ENCODE peak calls at places on chromosomes 12 and 14, in five cellular contexts. N, M, B, A and J are unnamed samples.

GRCh38 chr14:94115068-94115591 is 4.6 kb downstream of the IFI27 start:
- DNase-seq in N (no peak), B (no peak), A (no peak), M (peak; percentile 43), J (no peak)

GRCh38 chr12:27554421-27555186 is 30.6 kb downstream of the PPFIBP1 start:
- DNase-seq in A (no peak), B (peak; percentile 83), N (peak; percentile 43), M (no peak), J (no peak)

GRCh38 chr12:69580074-69580473 is 5.2 kb upstream of the CCT2 start:
- DNase-seq in N (no peak), M (no peak), A (no peak), B (no peak), J (no peak)

GRCh38 chr12:26631846-26632245 is 201.1 kb downstream of the ITPR2 start:
- DNase-seq in B (no peak), M (no peak), N (peak; percentile 30), A (no peak), J (no peak)

GRCh38 chr12:53676715-53677611 is 1.1 kb upstream of the ATP5MC2 start:
- DNase-seq in N (peak; percentile 38), B (peak; percentile 82), A (no peak), M (no peak), J (no peak)

GRCh38 chr14:104353221-104353920 is 215.0 kb downstream of the KIF26A start:
- DNase-seq in A (no peak), B (peak; percentile 62), M (peak; percentile 67), N (no peak), J (no peak)

GRCh38 chr12:1839464-1839863 is 19.1 kb downstream of the LRTM2 start:
- DNase-seq in A (no peak), N (no peak), M (no peak), B (no peak), J (no peak)

GRCh38 chr14:53619625-53620324 is 336.9 kb downstream of the BMP4 start:
- DNase-seq in N (peak; percentile 13), B (no peak), A (peak; percentile 43), M (no peak), J (peak; percentile 36)

GRCh38 chr12:124506145-124506831 is 61.1 kb downstream of the NCOR2 start:
- DNase-seq in A (no peak), M (no peak), N (no peak), B (peak; percentile 95), J (no peak)

GRCh38 chr14:92389598-92390126 is 66.7 kb downstream of the SLC24A4 start:
- DNase-seq in B (no peak), M (no peak), N (no peak), A (no peak), J (no peak)

GRCh38 chr12:131418884-131419283 is 292.0 kb upstream of the SFSWAP start:
- DNase-seq in M (no peak), A (no peak), B (no peak), N (no peak), J (no peak)

GRCh38 chr12:71661977-71662522 is 1.6 kb downstream of the ZFC3H1 start:
- DNase-seq in A (peak; percentile 46), B (no peak), N (peak; percentile 42), M (no peak), J (peak; percentile 31)

GRCh38 chr12:72075401-72075800 is 136.8 kb downstream of the TPH2 start:
- DNase-seq in N (no peak), B (no peak), M (no peak), A (no peak), J (no peak)

GRCh38 chr14:103206023-103206481 is 82.8 kb downstream of the TNFAIP2 start:
- DNase-seq in A (no peak), M (no peak), B (no peak), N (no peak), J (no peak)

GRCh38 chr14:61498303-61498702 is 176.9 kb downstream of the PRKCH start:
- DNase-seq in M (no peak), B (no peak), N (no peak), A (no peak), J (no peak)

GRCh38 chr12:69662764-69663163 is 36.3 kb downstream of the BEST3 start:
- DNase-seq in B (no peak), A (no peak), N (no peak), M (no peak), J (no peak)

GRCh38 chr12:53601296-53601847 is 24.8 kb downstream of the ATF7 start:
- DNase-seq in B (no peak), N (no peak), M (no peak), A (no peak), J (no peak)

GRCh38 chr12:132141976-132142678 is 2.0 kb downstream of the DDX51 start:
- DNase-seq in M (no peak), A (no peak), B (peak; percentile 73), N (no peak), J (no peak)

GRCh38 chr12:75705749-75706719 is 194.6 kb upstream of the KRR1 start:
- DNase-seq in N (peak; percentile 92), B (no peak), M (no peak), A (peak; percentile 69), J (peak; percentile 90)

GRCh38 chr12:25009511-25010092 is 60.7 kb upstream of the BCAT1 start:
- DNase-seq in A (no peak), N (no peak), M (no peak), B (no peak), J (no peak)

GRCh38 chr14:100844846-100845245 is 18.9 kb downstream of the MEG3 start:
- DNase-seq in A (no peak), N (no peak), M (no peak), B (no peak), J (no peak)

GRCh38 chr12:14057895-14058294 is 76.5 kb upstream of the GRIN2B start:
- DNase-seq in N (no peak), M (no peak), B (no peak), A (no peak), J (no peak)

GRCh38 chr12:7206691-7207090 is 17.2 kb downstream of the PEX5 start:
- DNase-seq in M (no peak), A (no peak), N (no peak), B (no peak), J (no peak)